ENCODE peak calls at places on chromosomes 3 and 15, in six cellular contexts. One of them, this sample, is unnamed.

GRCh38 chr3:38127611-38128302 is 9.2 kb downstream of the ACAA1 start:
- DNase-seq in CD8-positive, alpha-beta T cell: no peak
- DNase-seq in tibial nerve: no peak
- DNase-seq in pancreas: no peak
- DNase-seq in AG04450: no peak
- DNase-seq in transverse colon: peak; percentile 6
- DNase-seq in this sample: no peak

GRCh38 chr3:195068045-195068444 is 202.9 kb downstream of the XXYLT1 start:
- DNase-seq in transverse colon: no peak
- DNase-seq in tibial nerve: no peak
- DNase-seq in CD8-positive, alpha-beta T cell: no peak
- DNase-seq in pancreas: no peak
- DNase-seq in AG04450: no peak
- DNase-seq in this sample: no peak

GRCh38 chr3:25665646-25666136 is 984 bp upstream of the TOP2B start:
- DNase-seq in CD8-positive, alpha-beta T cell: peak; percentile 15
- DNase-seq in transverse colon: no peak
- DNase-seq in pancreas: no peak
- DNase-seq in tibial nerve: no peak
- DNase-seq in AG04450: no peak
- DNase-seq in this sample: no peak

GRCh38 chr3:156745766-156746165 is 71.4 kb downstream of the TIPARP start:
- DNase-seq in AG04450: no peak
- DNase-seq in CD8-positive, alpha-beta T cell: no peak
- DNase-seq in pancreas: no peak
- DNase-seq in transverse colon: no peak
- DNase-seq in tibial nerve: no peak
- DNase-seq in this sample: no peak

GRCh38 chr3:184868477-184868876 is 56.5 kb downstream of the VPS8 start:
- DNase-seq in pancreas: no peak
- DNase-seq in CD8-positive, alpha-beta T cell: no peak
- DNase-seq in transverse colon: no peak
- DNase-seq in tibial nerve: no peak
- DNase-seq in AG04450: no peak
- DNase-seq in this sample: no peak

GRCh38 chr15:68609618-68610017 is 30.8 kb downstream of the CORO2B start:
- DNase-seq in tibial nerve: peak; percentile 90
- DNase-seq in transverse colon: peak; percentile 14
- DNase-seq in AG04450: no peak
- DNase-seq in pancreas: peak; percentile 45
- DNase-seq in CD8-positive, alpha-beta T cell: no peak
- DNase-seq in this sample: no peak

GRCh38 chr3:123688241-123688747 is 103.4 kb upstream of the HACD2 start:
- DNase-seq in CD8-positive, alpha-beta T cell: no peak
- DNase-seq in tibial nerve: no peak
- DNase-seq in AG04450: peak; percentile 69
- DNase-seq in transverse colon: no peak
- DNase-seq in pancreas: no peak
- DNase-seq in this sample: peak; percentile 48

GRCh38 chr15:48537277-48538113 is 108.0 kb downstream of the FBN1 start:
- DNase-seq in CD8-positive, alpha-beta T cell: no peak
- DNase-seq in transverse colon: no peak
- DNase-seq in pancreas: no peak
- DNase-seq in AG04450: no peak
- DNase-seq in tibial nerve: no peak
- DNase-seq in this sample: no peak

GRCh38 chr15:36469567-36469966 is 109.9 kb upstream of the CDIN1 start:
- DNase-seq in transverse colon: no peak
- DNase-seq in AG04450: peak; percentile 38
- DNase-seq in CD8-positive, alpha-beta T cell: no peak
- DNase-seq in tibial nerve: no peak
- DNase-seq in pancreas: no peak
- DNase-seq in this sample: no peak

GRCh38 chr3:130323503-130323902 is 22.0 kb upstream of the COL6A5 start:
- DNase-seq in AG04450: no peak
- DNase-seq in pancreas: no peak
- DNase-seq in transverse colon: no peak
- DNase-seq in CD8-positive, alpha-beta T cell: no peak
- DNase-seq in tibial nerve: no peak
- DNase-seq in this sample: no peak

GRCh38 chr3:173395073-173395411 is 2.5 kb upstream of the NLGN1 start:
- DNase-seq in AG04450: no peak
- DNase-seq in pancreas: no peak
- DNase-seq in transverse colon: no peak
- DNase-seq in CD8-positive, alpha-beta T cell: no peak
- DNase-seq in tibial nerve: no peak
- DNase-seq in this sample: no peak
- H3K27me3 ChIP-seq in AG04450: peaks cover 28% of the 10 kb centered on the region
- H3K27me3 ChIP-seq in pancreas: no peaks in the 10 kb centered on the region
- H3K27me3 ChIP-seq in transverse colon: peaks cover 61% of the 10 kb centered on the region
- H3K27me3 ChIP-seq in CD8-positive, alpha-beta T cell: peaks cover 11% of the 10 kb centered on the region
- H3K27me3 ChIP-seq in tibial nerve: no peaks in the 10 kb centered on the region
- H3K27me3 ChIP-seq in this sample: peaks cover 62% of the 10 kb centered on the region

GRCh38 chr15:76380249-76380648 is 43.7 kb downstream of the ISL2 start:
- DNase-seq in transverse colon: no peak
- DNase-seq in tibial nerve: no peak
- DNase-seq in pancreas: no peak
- DNase-seq in CD8-positive, alpha-beta T cell: no peak
- DNase-seq in AG04450: no peak
- DNase-seq in this sample: no peak
- H3K4me3 ChIP-seq in transverse colon: no peak overlapping the region
- H3K4me3 ChIP-seq in tibial nerve: no peak overlapping the region
- H3K4me3 ChIP-seq in pancreas: no peak overlapping the region
- H3K4me3 ChIP-seq in CD8-positive, alpha-beta T cell: no peak overlapping the region
- H3K4me3 ChIP-seq in AG04450: no peak overlapping the region
- H3K4me3 ChIP-seq in this sample: no peak overlapping the region

GRCh38 chr3:49899815-49900214 is 3.9 kb downstream of the MST1R start:
- DNase-seq in pancreas: no peak
- DNase-seq in AG04450: no peak
- DNase-seq in tibial nerve: no peak
- DNase-seq in transverse colon: no peak
- DNase-seq in CD8-positive, alpha-beta T cell: no peak
- DNase-seq in this sample: no peak
- TF ChIP-seq CTCF in pancreas: no peak
- TF ChIP-seq CTCF in AG04450: no peak
- TF ChIP-seq CTCF in tibial nerve: no peak
- TF ChIP-seq CTCF in transverse colon: no peak
- TF ChIP-seq CTCF in CD8-positive, alpha-beta T cell: no peak
- TF ChIP-seq CTCF in this sample: peak; percentile 61

GRCh38 chr3:64440498-64440897 is 215.2 kb upstream of the PRICKLE2 start:
- DNase-seq in tibial nerve: peak; percentile 24
- DNase-seq in pancreas: peak; percentile 54
- DNase-seq in AG04450: no peak
- DNase-seq in transverse colon: no peak
- DNase-seq in CD8-positive, alpha-beta T cell: no peak
- DNase-seq in this sample: no peak
- H3K27me3 ChIP-seq in tibial nerve: peaks cover 17% of the 10 kb centered on the region
- H3K27me3 ChIP-seq in pancreas: no peaks in the 10 kb centered on the region
- H3K27me3 ChIP-seq in AG04450: no peaks in the 10 kb centered on the region
- H3K27me3 ChIP-seq in transverse colon: peaks cover 26% of the 10 kb centered on the region
- H3K27me3 ChIP-seq in CD8-positive, alpha-beta T cell: no peaks in the 10 kb centered on the region
- H3K27me3 ChIP-seq in this sample: no peaks in the 10 kb centered on the region

GRCh38 chr15:64740361-64741170 is 34.8 kb downstream of the RBPMS2 start:
- DNase-seq in CD8-positive, alpha-beta T cell: no peak
- DNase-seq in transverse colon: peak; percentile 74
- DNase-seq in AG04450: no peak
- DNase-seq in pancreas: no peak
- DNase-seq in tibial nerve: peak; percentile 12
- DNase-seq in this sample: no peak
- H3K4me3 ChIP-seq in CD8-positive, alpha-beta T cell: no peak overlapping the region
- H3K4me3 ChIP-seq in transverse colon: peak overlapping the region; percentile 18
- H3K4me3 ChIP-seq in AG04450: no peak overlapping the region
- H3K4me3 ChIP-seq in pancreas: no peak overlapping the region
- H3K4me3 ChIP-seq in tibial nerve: no peak overlapping the region
- H3K4me3 ChIP-seq in this sample: no peak overlapping the region

This sample was measured in Panc1.